ENCODE peak calls at places on chromosomes 13 and 19, in eight cellular contexts. U, N, E, I, L, K, B and H are unnamed samples.

GRCh38 chr13:51269039-51269438 is 46.8 kb downstream of the FAM124A start:
- DNase-seq in I (no peak), U (no peak), K (no peak), B (peak), E (no peak), L (no peak), N (no peak), H (no peak)

GRCh38 chr19:45768644-45769053 is 403 bp downstream of the SIX5 start:
- DNase-seq in K (no peak), N (peak), B (peak), I (no peak), U (peak), L (peak), E (peak), H (no peak)

GRCh38 chr13:27151798-27152599 is 19.6 kb downstream of the USP12 start:
- DNase-seq in I (no peak), U (no peak), E (no peak), L (no peak), N (no peak), K (no peak), B (no peak), H (no peak)

GRCh38 chr13:24106429-24106828 is 54.1 kb upstream of the SPATA13 start:
- DNase-seq in N (no peak), K (no peak), I (no peak), B (no peak), E (no peak), L (no peak), U (no peak), H (no peak)

GRCh38 chr13:112722433-112723250 is 32.8 kb downstream of the ATP11A start:
- DNase-seq in N (no peak), E (no peak), K (no peak), B (peak), I (peak), L (no peak), U (no peak), H (no peak)

GRCh38 chr13:35881360-35881759 is 249.8 kb downstream of the DCLK1 start:
- DNase-seq in L (no peak), B (peak), K (no peak), E (no peak), N (no peak), I (no peak), U (no peak), H (no peak)

GRCh38 chr13:31952641-31953380 is 78.8 kb upstream of the FRY start:
- DNase-seq in E (peak), I (no peak), L (no peak), B (no peak), K (no peak), N (no peak), U (no peak), H (no peak)

GRCh38 chr19:35479278-35479677 is 11.0 kb downstream of the KRTDAP start:
- DNase-seq in N (no peak), U (no peak), L (no peak), I (no peak), B (no peak), E (no peak), K (no peak), H (no peak)

GRCh38 chr13:39862891-39863290 is 207.4 kb downstream of the COG6 start:
- DNase-seq in B (no peak), U (no peak), E (no peak), I (no peak), L (no peak), N (no peak), K (no peak), H (no peak)

GRCh38 chr19:46466536-46467199 is 4.7 kb downstream of the PNMA8A start:
- DNase-seq in N (no peak), I (peak), L (no peak), E (no peak), B (peak), U (peak), K (no peak), H (no peak)

GRCh38 chr19:27635401-27635800 is 1577.5 kb downstream of the UQCRFS1 start:
- DNase-seq in E (no peak), L (no peak), K (no peak), B (no peak), I (no peak), N (no peak), U (no peak), H (no peak)

GRCh38 chr13:26679945-26680516 is 80.6 kb downstream of the GPR12 start:
- DNase-seq in B (no peak), U (no peak), E (no peak), N (no peak), K (no peak), I (no peak), L (no peak), H (no peak)

GRCh38 chr13:101467415-101467814 is 14.9 kb downstream of the ITGBL1 start:
- DNase-seq in E (no peak), I (no peak), L (no peak), K (no peak), N (no peak), B (no peak), U (no peak), H (no peak)

GRCh38 chr13:44109986-44110640 is 230.4 kb downstream of the LACC1 start:
- DNase-seq in N (no peak), L (no peak), E (no peak), K (no peak), B (no peak), I (no peak), U (no peak), H (no peak)

GRCh38 chr13:98419786-98420559 is 156.9 kb downstream of the STK24 start:
- DNase-seq in B (no peak), I (no peak), N (no peak), U (no peak), L (no peak), E (no peak), K (no peak), H (no peak)

GRCh38 chr19:18999896-19000620 is 33.3 kb downstream of the SUGP2 start:
- DNase-seq in I (no peak), B (peak), K (no peak), E (no peak), L (no peak), U (no peak), N (no peak), H (no peak)
- TF ChIP-seq CTCF in I (peak), B (peak), K (no peak), E (peak), L (no peak), U (no peak), N (no peak), H (peak)

GRCh38 chr19:1035998-1036621 is 3.8 kb upstream of the ABCA7 start:
- DNase-seq in I (no peak), E (no peak), B (no peak), K (no peak), N (no peak), L (no peak), U (no peak), H (no peak)
- TF ChIP-seq CTCF in I (peak), E (no peak), B (no peak), K (no peak), N (no peak), L (no peak), U (no peak), H (no peak)

GRCh38 chr19:13923194-13923987 is 14.8 kb downstream of the PODNL1 start:
- DNase-seq in E (no peak), B (no peak), L (no peak), I (no peak), U (no peak), K (no peak), N (no peak), H (no peak)
- TF ChIP-seq CTCF in E (no peak), B (no peak), L (no peak), I (no peak), U (no peak), K (no peak), N (no peak), H (no peak)

GRCh38 chr13:88945793-88946192 is 1274.6 kb downstream of the SLITRK5 start:
- DNase-seq in K (no peak), E (no peak), U (no peak), N (no peak), B (no peak), L (no peak), I (no peak), H (no peak)
- TF ChIP-seq CTCF in K (no peak), E (no peak), U (no peak), N (no peak), B (no peak), L (no peak), I (no peak), H (no peak)

DNA sequence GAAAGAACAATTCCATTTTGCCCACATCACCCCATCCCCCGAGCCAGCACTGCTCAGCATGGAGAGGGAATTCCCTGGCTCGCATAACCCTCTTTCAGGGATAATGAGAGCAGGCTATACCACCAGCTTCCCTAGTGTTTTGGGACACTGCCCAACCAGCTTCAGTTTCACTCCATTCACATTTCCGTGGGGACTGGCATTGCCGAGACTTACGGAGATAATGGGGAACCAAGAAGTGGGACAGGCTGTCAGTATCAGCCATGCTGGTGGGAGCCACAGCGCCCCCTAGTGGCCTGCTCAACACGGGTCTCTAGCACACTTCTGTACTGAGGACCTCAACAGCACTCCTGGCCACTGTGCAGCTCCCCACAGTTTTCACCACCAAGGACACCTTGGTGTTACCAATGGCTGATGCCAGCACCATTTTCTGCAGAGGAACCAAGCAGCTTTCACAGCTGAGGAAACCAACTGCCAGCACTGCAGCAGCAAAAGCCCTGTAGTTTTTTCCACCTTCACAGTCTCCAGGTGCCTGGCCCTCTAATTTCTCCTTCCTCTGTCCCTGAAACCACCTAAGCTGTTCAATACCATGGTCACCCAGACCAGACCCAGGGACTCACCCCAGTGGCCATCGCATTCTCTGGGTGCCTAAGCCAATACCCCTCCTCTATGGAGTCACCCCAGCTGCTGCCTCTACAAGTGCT is 23.7 kb downstream of the SLC6A16 start:
- DNase-seq in I (peak), N (peak), E (peak), L (peak), B (peak), U (peak), K (peak), H (no peak)
- TF ChIP-seq CTCF in I (peak), N (no peak), E (peak), L (peak), B (peak), U (peak), K (no peak), H (peak)

GRCh38 chr19:29666634-29667389 is 1.6 kb downstream of the PLEKHF1 start:
- DNase-seq in L (peak), N (no peak), K (peak), U (peak), I (peak), B (peak), E (peak), H (no peak)

GRCh38 chr19:29667390-29667783 is 2.1 kb downstream of the PLEKHF1 start:
- DNase-seq in E (no peak), K (peak), U (no peak), B (no peak), I (no peak), N (no peak), L (no peak), H (no peak)

GRCh38 chr19:29670255-29670654 is 5.0 kb downstream of the PLEKHF1 start:
- DNase-seq in L (no peak), I (no peak), N (no peak), E (no peak), B (no peak), K (peak), U (no peak), H (no peak)

GRCh38 chr19:29667941-29668340 is 2.7 kb downstream of the PLEKHF1 start:
- DNase-seq in K (peak), B (no peak), L (peak), E (peak), N (no peak), U (no peak), I (no peak), H (no peak)

GRCh38 chr19:29668746-29669609 is 3.7 kb downstream of the PLEKHF1 start:
- DNase-seq in N (no peak), L (peak), K (peak), U (peak), I (no peak), E (peak), B (no peak), H (no peak)
- TF ChIP-seq CTCF in N (no peak), L (no peak), K (no peak), U (peak), I (peak), E (peak), B (peak), H (peak)

GRCh38 chr13:34129422-34129821 is 311.5 kb downstream of the RFC3 start:
- DNase-seq in K (no peak), I (no peak), N (no peak), U (no peak), L (no peak), B (no peak), E (no peak), H (no peak)
- TF ChIP-seq CTCF in K (no peak), I (no peak), N (no peak), U (no peak), L (no peak), B (no peak), E (no peak), H (no peak)

DNA sequence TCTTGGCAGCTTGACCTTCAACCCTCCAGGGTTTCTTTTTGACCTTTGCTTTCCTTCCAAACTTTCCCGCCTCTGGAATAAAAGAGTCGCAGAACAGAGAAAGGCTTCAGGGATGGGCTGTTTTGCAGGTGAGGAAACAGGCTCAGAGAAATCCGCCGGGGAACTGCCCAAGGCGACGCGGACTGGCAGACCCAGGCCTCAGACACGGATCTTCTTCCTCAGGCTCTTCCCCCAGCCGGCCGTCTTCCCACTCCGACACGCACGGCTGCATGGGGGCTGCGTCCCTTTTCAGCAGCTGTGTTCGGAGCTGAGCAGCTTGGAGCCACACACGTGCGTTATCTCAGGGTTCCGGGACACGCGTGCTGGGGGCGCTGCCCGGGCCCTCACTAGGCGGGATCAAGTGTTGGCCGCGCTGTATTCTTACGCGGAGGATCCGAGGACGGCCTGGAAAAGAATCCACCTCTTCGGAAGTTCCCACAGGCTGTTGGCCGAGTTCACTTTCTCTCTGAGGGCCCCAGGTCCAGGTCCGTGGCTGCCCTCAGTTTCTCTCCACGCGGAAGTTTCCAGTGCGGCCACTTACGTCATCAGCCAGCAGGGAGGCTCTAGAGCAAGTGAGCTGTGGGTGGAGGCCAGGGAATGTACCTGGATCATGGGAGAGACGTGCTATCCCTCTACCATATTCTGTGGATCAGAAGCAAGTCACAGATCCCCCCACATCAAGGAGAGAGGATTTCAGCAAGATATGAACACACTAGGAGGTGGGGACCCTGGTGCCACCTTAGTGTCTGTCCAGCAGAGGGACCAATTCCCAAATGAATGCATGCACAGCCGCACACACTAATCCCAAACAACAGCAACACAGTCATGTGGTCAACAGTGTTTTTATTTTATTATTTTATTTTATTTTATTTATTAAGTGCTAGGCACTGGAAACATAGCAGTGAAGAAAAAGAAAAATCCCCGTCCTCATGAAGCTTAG is 100.4 kb downstream of the ING1 start:
- DNase-seq in N (no peak), B (no peak), I (no peak), L (no peak), U (no peak), E (no peak), K (no peak), H (no peak)
- TF ChIP-seq CTCF in N (no peak), B (peak), I (no peak), L (no peak), U (no peak), E (no peak), K (no peak), H (no peak)

DNA sequence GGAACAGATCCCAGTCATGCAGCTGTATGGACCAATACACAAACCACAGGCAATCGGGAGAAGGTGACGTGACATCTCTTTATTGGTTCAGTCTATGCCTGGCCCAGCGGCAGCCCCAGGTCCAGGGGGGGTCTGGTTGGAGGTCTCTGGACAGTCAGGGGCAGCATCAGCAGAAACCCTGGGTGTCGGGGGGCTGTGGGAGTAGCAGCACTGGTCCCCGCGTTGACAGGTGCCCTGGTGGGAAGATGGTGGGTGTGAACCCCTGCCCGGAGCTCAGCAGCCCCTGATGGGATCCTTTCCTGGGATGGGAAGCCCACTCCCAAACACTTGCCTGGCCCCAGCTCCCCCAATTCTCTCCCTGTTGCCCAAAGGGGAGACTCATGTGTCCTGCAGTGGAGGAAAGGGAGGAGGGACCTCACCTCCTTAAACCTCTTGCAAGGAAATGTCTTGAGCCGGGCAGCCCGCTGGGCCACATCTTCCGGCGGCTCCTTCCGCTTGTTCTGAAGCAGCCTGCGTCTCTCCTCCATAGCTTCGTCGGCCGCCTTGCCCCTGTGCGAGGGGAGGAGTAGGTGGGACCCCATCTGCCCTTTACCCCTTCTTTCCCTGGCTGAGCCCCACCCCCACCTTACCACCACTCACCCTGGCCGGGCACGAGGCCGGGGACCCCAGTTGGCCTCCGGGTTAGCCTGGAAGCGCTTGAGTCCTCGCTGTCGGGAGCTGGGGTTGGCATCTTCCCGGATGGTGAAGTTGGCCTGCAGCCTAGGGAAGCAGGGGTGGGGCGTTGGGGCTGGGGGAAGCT is 2.4 kb upstream of the LYL1 start:
- DNase-seq in K (no peak), U (no peak), N (no peak), I (no peak), E (no peak), L (no peak), B (no peak), H (no peak)
- TF ChIP-seq CTCF in K (no peak), U (no peak), N (peak), I (no peak), E (no peak), L (no peak), B (no peak), H (no peak)

DNA sequence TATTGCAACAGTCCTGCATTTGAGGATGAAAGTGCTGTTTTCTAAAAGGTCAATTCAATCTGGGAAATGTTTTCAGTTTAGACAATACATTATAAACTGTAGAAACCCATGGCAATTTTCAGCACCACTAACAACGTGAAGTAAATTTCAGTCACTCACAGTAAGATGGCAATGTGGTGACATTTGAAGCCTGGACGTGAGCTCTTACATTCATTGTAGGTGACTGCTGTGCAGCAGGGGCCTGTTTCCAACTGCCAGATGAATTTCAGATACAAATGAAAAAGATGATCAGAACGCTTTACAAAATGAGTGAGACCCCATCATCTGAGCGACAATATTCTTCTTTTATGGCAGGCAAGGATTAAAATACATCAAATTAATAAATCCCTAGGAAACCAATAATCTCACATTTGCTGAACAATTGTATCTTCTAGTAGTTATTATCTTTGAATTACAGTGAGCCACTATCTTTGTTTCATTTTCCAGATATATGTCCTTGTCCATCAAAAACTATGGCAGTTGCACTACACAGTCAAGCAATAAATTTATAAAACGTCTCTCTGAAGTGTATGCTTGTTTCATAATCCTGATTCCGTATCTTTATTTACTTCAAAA is 1816.8 kb downstream of the OLFM4 start:
- DNase-seq in I (no peak), L (no peak), K (no peak), B (no peak), U (no peak), N (no peak), E (no peak), H (no peak)
- TF ChIP-seq CTCF in I (no peak), L (no peak), K (no peak), B (no peak), U (no peak), N (no peak), E (no peak), H (no peak)